ENCODE peak calls at places on chromosomes 13 and 19, in ten cellular contexts. B is iPS DF 6.9, O is hepatocyte, M is breast epithelium, G is Peyer's patch, L is Panc1, E is heart right ventricle, D is upper lobe of left lung, R is thyroid gland, T is mesenchymal stem cell. Q is an unnamed sample.

GRCh38 chr19:47682939-47683338 is 30.3 kb upstream of the EHD2 start:
- DNase-seq in B (no peak), O (no peak), R (no peak), T (no peak), E (no peak), G (no peak), D (no peak), M (no peak), L (no peak), Q (no peak)

GRCh38 chr19:18663940-18664530 is 19.4 kb upstream of the CRTC1 start:
- DNase-seq in O (no peak), D (no peak), E (no peak), T (no peak), M (no peak), R (no peak), L (no peak), G (no peak), B (no peak), Q (no peak)

GRCh38 chr13:25847145-25847544 is 204.7 kb downstream of the SHISA2 start:
- DNase-seq in O (no peak), L (no peak), E (no peak), D (no peak), M (no peak), G (no peak), R (no peak), B (no peak), T (no peak), Q (no peak)

GRCh38 chr13:30026093-30026492 is 175.7 kb upstream of the UBL3 start:
- DNase-seq in M (no peak), E (no peak), B (no peak), R (no peak), G (no peak), T (no peak), O (no peak), L (no peak), D (no peak), Q (no peak)

GRCh38 chr13:99974296-99974938 is 2.9 kb upstream of the ZIC5 start:
- DNase-seq in B (no peak), E (no peak), M (no peak), T (no peak), D (no peak), O (no peak), R (no peak), G (peak; percentile 23), L (no peak), Q (no peak)

GRCh38 chr19:16496613-16496983 is 404 bp downstream of the C19orf44 start:
- DNase-seq in G (no peak), M (no peak), B (no peak), O (no peak), R (peak; percentile 19), T (no peak), E (peak; percentile 37), D (no peak), L (no peak), Q (peak; percentile 75)

GRCh38 chr13:24075137-24075975 is 85.2 kb upstream of the SPATA13 start:
- DNase-seq in R (no peak), M (no peak), T (no peak), E (no peak), B (no peak), L (no peak), D (no peak), G (no peak), O (no peak), Q (no peak)

GRCh38 chr13:40402931-40403412 is 263.5 kb downstream of the FOXO1 start:
- DNase-seq in G (no peak), L (no peak), E (no peak), M (no peak), B (no peak), D (no peak), R (no peak), T (peak; percentile 40), O (no peak), Q (no peak)

GRCh38 chr13:94254737-94255136 is 224.7 kb downstream of the DCT start:
- DNase-seq in D (no peak), G (no peak), R (no peak), E (no peak), M (no peak), O (no peak), B (no peak), L (no peak), T (no peak), Q (no peak)

GRCh38 chr19:7069904-7070226 is 362 bp downstream of the ZNF557 start:
- DNase-seq in L (no peak), G (no peak), B (no peak), M (no peak), E (no peak), T (no peak), O (no peak), R (no peak), D (no peak), Q (no peak)

GRCh38 chr13:24842533-24843278 is 78.7 kb downstream of the RNF17 start:
- DNase-seq in E (no peak), B (no peak), L (no peak), R (no peak), G (no peak), O (peak; percentile 20), T (peak; percentile 45), D (peak; percentile 68), M (no peak), Q (no peak)

GRCh38 chr19:5480427-5480836 is 25.2 kb downstream of the ZNRF4 start:
- DNase-seq in T (peak; percentile 15), D (no peak), O (no peak), G (peak; percentile 64), M (no peak), R (no peak), E (no peak), B (no peak), L (peak; percentile 4), Q (no peak)

GRCh38 chr13:33629610-33630009 is 188.3 kb upstream of the RFC3 start:
- DNase-seq in E (no peak), M (no peak), O (no peak), B (no peak), G (no peak), D (no peak), T (no peak), L (no peak), R (no peak), Q (no peak)
- H3K4me1 ChIP-seq in E (no peaks in the 10 kb centered on the region), M (no peaks in the 10 kb centered on the region), O (no peaks in the 10 kb centered on the region), B (no peaks in the 10 kb centered on the region), G (no peaks in the 10 kb centered on the region), D (no peaks in the 10 kb centered on the region), T (peaks cover 4% of the 10 kb centered on the region), L (no peaks in the 10 kb centered on the region), R (no peaks in the 10 kb centered on the region), Q (no peaks in the 10 kb centered on the region)

GRCh38 chr13:27135023-27135422 is 36.6 kb downstream of the USP12 start:
- DNase-seq in T (no peak), R (no peak), D (no peak), O (no peak), G (no peak), B (no peak), E (no peak), M (no peak), L (no peak), Q (no peak)

GRCh38 chr13:27132538-27132937 is 39.1 kb downstream of the USP12 start:
- DNase-seq in R (no peak), G (no peak), D (no peak), B (no peak), M (no peak), L (no peak), O (no peak), T (no peak), E (no peak), Q (no peak)

GRCh38 chr13:27131202-27131623 is 40.4 kb downstream of the USP12 start:
- DNase-seq in E (no peak), R (no peak), M (no peak), G (peak; percentile 57), O (peak; percentile 53), D (peak; percentile 74), B (peak; percentile 9), T (no peak), L (peak; percentile 64), Q (no peak)

GRCh38 chr13:27131906-27132305 is 39.7 kb downstream of the USP12 start:
- DNase-seq in M (no peak), B (no peak), T (no peak), G (no peak), D (no peak), R (no peak), E (no peak), L (no peak), O (no peak), Q (no peak)

DNA sequence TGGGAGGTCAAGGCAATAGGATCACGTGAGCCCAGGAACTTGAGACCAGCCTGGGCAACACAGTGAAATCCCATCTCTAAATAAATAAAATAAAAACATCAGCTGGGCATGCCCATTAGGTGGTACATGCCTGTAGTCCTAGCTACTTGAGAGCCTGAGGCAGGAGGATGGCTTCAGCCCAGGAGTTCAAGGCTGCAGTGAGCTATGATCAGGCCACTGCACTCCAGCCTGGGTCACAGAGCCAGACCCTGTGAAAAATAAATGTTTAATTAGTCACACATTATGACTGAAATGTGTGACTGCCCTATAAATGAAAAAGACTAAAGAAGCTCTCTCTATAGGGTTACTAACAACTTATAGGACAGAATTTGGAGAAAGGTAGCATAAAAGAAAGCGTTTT is 37.7 kb downstream of the USP12 start:
- DNase-seq in R (no peak), G (no peak), L (no peak), E (no peak), B (no peak), D (no peak), O (no peak), T (no peak), M (no peak), Q (no peak)
- H3K27ac ChIP-seq in R (no peak overlapping the region), G (no peak overlapping the region), L (peak overlapping the region; percentile 86), E (no peak overlapping the region), B (no peak overlapping the region), D (no peak overlapping the region), O (no peak overlapping the region), T (no peak overlapping the region), M (no peak overlapping the region), Q (no peak overlapping the region)

GRCh38 chr19:38280030-38280921 is 15.9 kb downstream of the SPINT2 start:
- DNase-seq in M (no peak), G (no peak), L (no peak), D (no peak), B (no peak), R (no peak), E (no peak), T (no peak), O (no peak), Q (no peak)
- H3K4me1 ChIP-seq in M (no peaks in the 10 kb centered on the region), G (no peaks in the 10 kb centered on the region), L (peaks cover 60% of the 10 kb centered on the region), D (peaks cover 76% of the 10 kb centered on the region), B (no peaks in the 10 kb centered on the region), R (peaks cover 88% of the 10 kb centered on the region), E (peaks cover 9% of the 10 kb centered on the region), T (peaks cover 9% of the 10 kb centered on the region), O (peaks cover 22% of the 10 kb centered on the region), Q (peaks cover 19% of the 10 kb centered on the region)

GRCh38 chr13:52454459-52454824 is 836 bp upstream of the CKAP2 start:
- DNase-seq in L (no peak), D (peak; percentile 51), R (no peak), E (no peak), B (no peak), T (peak; percentile 6), O (peak; percentile 29), G (peak; percentile 69), M (no peak), Q (no peak)
- H3K27ac ChIP-seq in L (peak overlapping the region; percentile 93), D (peak overlapping the region; percentile 91), R (peak overlapping the region; percentile 82), E (peak overlapping the region; percentile 89), B (no peak overlapping the region), T (no peak overlapping the region), O (peak overlapping the region; percentile 91), G (peak overlapping the region; percentile 91), M (peak overlapping the region; percentile 76), Q (peak overlapping the region; percentile 81)

DNA sequence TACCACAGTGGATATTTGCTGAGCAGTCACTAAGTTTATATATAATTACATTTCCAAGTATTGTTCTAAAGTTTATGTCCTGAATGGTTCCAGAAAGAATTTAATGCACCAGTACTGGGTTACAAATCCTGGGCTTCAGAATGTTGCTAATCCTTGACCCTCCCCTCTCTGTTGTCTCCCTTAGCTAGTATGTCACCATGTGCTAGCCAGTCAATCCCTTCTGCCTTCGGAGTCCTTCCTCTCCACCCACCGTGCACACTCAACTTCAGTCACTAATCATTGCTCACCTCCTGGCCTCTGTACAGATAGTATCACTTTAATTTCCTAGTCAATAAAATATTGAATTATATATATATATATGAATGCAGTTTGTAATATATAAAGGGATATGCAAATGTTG is 7.5 kb downstream of the FAM124A start:
- DNase-seq in M (no peak), T (no peak), G (no peak), R (no peak), O (no peak), D (no peak), E (no peak), B (no peak), L (no peak), Q (no peak)
- H3K4me1 ChIP-seq in M (no peaks in the 10 kb centered on the region), T (no peaks in the 10 kb centered on the region), G (no peaks in the 10 kb centered on the region), R (peaks cover 36% of the 10 kb centered on the region), O (no peaks in the 10 kb centered on the region), D (peaks cover 12% of the 10 kb centered on the region), E (no peaks in the 10 kb centered on the region), B (peaks cover 2% of the 10 kb centered on the region), L (no peaks in the 10 kb centered on the region), Q (no peaks in the 10 kb centered on the region)